ENCODE peak calls at places on chromosomes 2 and 18, in four cellular contexts. P is stimulated activated CD4-positive, alpha-beta T cell treated with anti-CD3 and anti-CD28 coated beads, Interleukin-4, amount 100 ng/mL, for 24 hours; X is A172; J is cardiac fibroblast. A is an unnamed sample.

GRCh38 chr18:33326975-33327374 is 113.5 kb downstream of the CCDC178 start:
- DNase-seq in P (no peak), X (no peak), J (no peak), A (no peak)

GRCh38 chr18:7921938-7922587 is 354.9 kb downstream of the PTPRM start:
- DNase-seq in P (no peak), X (peak), J (peak), A (no peak)

GRCh38 chr18:76613721-76614120 is 118.7 kb upstream of the ZNF516 start:
- DNase-seq in P (no peak), X (no peak), J (no peak), A (no peak)

GRCh38 chr18:41170346-41170745 is 784.7 kb upstream of the PIK3C3 start:
- DNase-seq in P (no peak), X (no peak), J (peak), A (peak)

GRCh38 chr2:101957036-101957435 is 34.7 kb upstream of the IL1R2 start:
- DNase-seq in P (no peak), X (no peak), J (no peak), A (no peak)

GRCh38 chr2:6053711-6054393 is 361.7 kb downstream of the SOX11 start:
- DNase-seq in P (no peak), X (no peak), J (no peak), A (no peak)

GRCh38 chr2:12506846-12507245 is 209.9 kb upstream of the TRIB2 start:
- DNase-seq in P (no peak), X (peak), J (no peak), A (no peak)

GRCh38 chr2:239824051-239824694 is 201.0 kb downstream of the NDUFA10 start:
- DNase-seq in P (no peak), X (peak), J (peak), A (peak)

GRCh38 chr2:187404431-187405110 is 43.5 kb downstream of the CALCRL start:
- DNase-seq in P (no peak), X (no peak), J (peak), A (no peak)

GRCh38 chr2:129330504-129330903 is 649.0 kb upstream of the RAB6C start:
- DNase-seq in P (no peak), X (no peak), J (no peak), A (no peak)

GRCh38 chr2:23757686-23758433 is 169.1 kb downstream of the ATAD2B start:
- DNase-seq in P (no peak), X (peak), J (peak), A (no peak)

GRCh38 chr2:149431337-149431736 is 101.0 kb downstream of the LYPD6 start:
- DNase-seq in P (no peak), X (peak), J (no peak), A (no peak)

GRCh38 chr2:86020984-86021383 is 84.7 kb downstream of the POLR1A start:
- DNase-seq in P (no peak), X (no peak), J (peak), A (no peak)

GRCh38 chr2:118016911-118017310 is 3.0 kb upstream of the CCDC93 start:
- DNase-seq in P (peak), X (no peak), J (peak), A (no peak)

GRCh38 chr18:38087538-38087937 is 521.9 kb upstream of the CELF4 start:
- DNase-seq in P (no peak), X (no peak), J (no peak), A (no peak)

GRCh38 chr2:8566788-8567468 is 114.9 kb upstream of the ID2 start:
- DNase-seq in P (no peak), X (no peak), J (no peak), A (no peak)